ENCODE peak calls at places on chromosomes 7 and 10, in four cellular contexts. M is pancreas, S is psoas muscle, T is Calu3. G is an unnamed sample.

GRCh38 chr7:133253522-133253882 is 624 bp downstream of the EXOC4 start:
- DNase-seq in S (no peak), T (peak), M (no peak), G (no peak)

GRCh38 chr7:4774804-4775280 is 581 bp upstream of the AP5Z1 start:
- DNase-seq in S (no peak), T (peak), M (peak), G (no peak)

GRCh38 chr10:125792342-125793063 is 16.9 kb upstream of the MMP21 start:
- DNase-seq in M (no peak), T (no peak), S (no peak), G (peak)

GRCh38 chr7:16563281-16564022 is 36.8 kb downstream of the LRRC72 start:
- DNase-seq in M (no peak), S (no peak), T (no peak), G (no peak)

GRCh38 chr10:29039659-29040309 is 249.1 kb upstream of the LYZL1 start:
- DNase-seq in T (no peak), M (no peak), S (no peak), G (no peak)

GRCh38 chr7:151379534-151380198 is 30.2 kb downstream of the WDR86 start:
- DNase-seq in M (no peak), S (no peak), T (no peak), G (no peak)

GRCh38 chr7:105641236-105641810 is 60.0 kb upstream of the EFCAB10 start:
- DNase-seq in T (no peak), S (no peak), M (no peak), G (no peak)

GRCh38 chr10:60312818-60313588 is 76.7 kb downstream of the ANK3 start:
- DNase-seq in S (no peak), M (no peak), T (no peak), G (no peak)

GRCh38 chr7:28392289-28392688 is 20.0 kb upstream of the CREB5 start:
- DNase-seq in S (no peak), M (no peak), T (no peak), G (no peak)

GRCh38 chr7:30321992-30322637 is 37.7 kb downstream of the ZNRF2 start:
- DNase-seq in M (no peak), T (no peak), S (no peak), G (no peak)

GRCh38 chr10:44774676-44775401 is 136.3 kb upstream of the TMEM72 start:
- DNase-seq in T (no peak), M (no peak), S (no peak), G (no peak)

GRCh38 chr7:155263522-155264197 is 34.0 kb upstream of the INSIG1 start:
- DNase-seq in S (no peak), M (no peak), T (no peak), G (no peak)

GRCh38 chr7:82740246-82740848 is 296.8 kb upstream of the CACNA2D1 start:
- DNase-seq in M (peak), T (peak), S (no peak), G (no peak)

GRCh38 chr7:110065112-110065511 is 1025.8 kb upstream of the LRRN3 start:
- DNase-seq in M (no peak), T (no peak), S (no peak), G (no peak)

GRCh38 chr10:65559369-65559768 is 1366.5 kb upstream of the LRRTM3 start:
- DNase-seq in M (no peak), S (no peak), T (no peak), G (no peak)

GRCh38 chr10:63003816-63004453 is 129.2 kb upstream of the NRBF2 start:
- DNase-seq in S (no peak), M (no peak), T (no peak), G (no peak)

GRCh38 chr10:19816420-19817250 is at the start of gene PLXDC2:
- DNase-seq in S (peak), M (peak), T (no peak), G (peak)

GRCh38 chr10:129694633-129695356 is 227.8 kb downstream of the MGMT start:
- DNase-seq in M (no peak), S (peak), T (no peak), G (no peak)

GRCh38 chr7:101941481-101942383 is 124.3 kb downstream of the CUX1 start:
- DNase-seq in M (no peak), S (no peak), T (peak), G (no peak)

GRCh38 chr7:127961787-127962463 is 69.3 kb downstream of the LRRC4 start:
- DNase-seq in S (no peak), T (no peak), M (no peak), G (no peak)

GRCh38 chr7:137930616-137931015 is 71.3 kb downstream of the CREB3L2 start:
- DNase-seq in T (no peak), S (no peak), M (no peak), G (no peak)

GRCh38 chr7:140475747-140476333 is 3.5 kb downstream of the MKRN1 start:
- DNase-seq in M (no peak), T (peak), S (no peak), G (no peak)

GRCh38 chr10:4766449-4766848 is 59.6 kb upstream of the AKR1E2 start:
- DNase-seq in S (no peak), M (no peak), T (no peak), G (no peak)

GRCh38 chr7:144256112-144256511 is 8.5 kb downstream of the OR2A7 start:
- DNase-seq in T (peak), S (no peak), M (no peak), G (peak)

GRCh38 chr10:70186090-70186489 is 15.8 kb upstream of the SAR1A start:
- DNase-seq in M (no peak), S (no peak), T (no peak), G (no peak)

GRCh38 chr7:101235050-101235449 is 2.6 kb downstream of the CLDN15 start:
- DNase-seq in S (no peak), T (no peak), M (no peak), G (no peak)

GRCh38 chr10:89975716-89976243 is 274.4 kb downstream of the KIF20B start:
- DNase-seq in T (no peak), M (no peak), S (no peak), G (no peak)

GRCh38 chr7:118080947-118081346 is 103.0 kb upstream of the LSM8 start:
- DNase-seq in S (no peak), M (no peak), T (peak), G (no peak)

GRCh38 chr7:40551685-40552576 is 417.1 kb downstream of the SUGCT start:
- DNase-seq in M (no peak), S (no peak), T (no peak), G (no peak)

GRCh38 chr7:97004931-97005763 is at the start of gene DLX6:
- DNase-seq in M (no peak), T (peak), S (no peak), G (no peak)

GRCh38 chr10:132945894-132946255 is 3.5 kb upstream of the CFAP46 start:
- DNase-seq in T (no peak), S (no peak), M (no peak), G (no peak)

GRCh38 chr7:33904680-33905388 is 505 bp upstream of the BMPER start:
- DNase-seq in S (peak), T (peak), M (peak), G (peak)
- TF ChIP-seq CTCF in S (no peak), T (no peak), M (no peak), G (no peak)

DNA sequence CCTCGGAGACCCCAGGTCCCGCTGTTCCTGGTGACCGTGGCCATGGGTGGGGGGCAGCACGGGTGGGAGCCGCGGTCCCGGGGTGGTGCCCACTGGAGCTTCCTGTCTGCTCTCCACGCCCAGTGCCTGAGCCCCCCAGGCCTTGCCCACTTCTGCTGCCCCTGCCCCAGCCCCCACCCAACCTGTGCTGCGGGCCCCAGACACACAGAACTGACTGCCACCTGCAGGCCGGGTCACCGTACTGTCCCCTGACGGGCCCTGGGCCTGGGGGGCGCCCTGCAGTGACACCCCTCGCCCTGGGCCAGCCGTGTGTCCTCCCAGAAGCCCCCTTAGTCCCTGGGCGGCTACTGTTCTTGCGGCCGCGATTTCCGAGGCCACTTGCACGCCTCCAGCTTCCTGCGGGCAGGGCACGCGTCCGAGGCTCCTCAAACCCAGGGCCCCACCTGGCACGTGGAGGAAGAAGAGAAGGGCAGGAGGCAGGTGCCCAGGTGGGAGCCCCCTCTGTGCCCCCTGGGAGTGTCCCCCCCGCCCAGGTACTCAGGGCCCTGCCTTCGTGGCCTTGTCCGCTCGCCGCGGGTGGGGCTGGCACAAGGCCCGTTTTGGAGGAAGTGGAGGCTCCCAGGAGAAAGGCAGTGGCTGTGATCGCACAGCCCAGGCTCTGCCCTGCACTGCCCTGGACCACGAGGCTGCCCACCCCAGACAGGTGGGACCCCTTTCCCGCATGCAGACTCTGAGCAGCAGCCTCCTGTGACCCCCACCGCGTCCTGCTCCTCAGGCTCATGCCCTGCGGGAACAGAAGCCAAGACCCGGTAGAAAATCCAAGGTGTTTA is 10.4 kb downstream of the TMEM184A start:
- DNase-seq in S (peak), M (peak), T (no peak), G (no peak)
- TF ChIP-seq CTCF in S (no peak), M (no peak), T (peak), G (no peak)

GRCh38 chr10:35640951-35641429 is 1.1 kb downstream of the FZD8 start:
- DNase-seq in M (peak), T (peak), S (peak), G (no peak)
- TF ChIP-seq CTCF in M (no peak), T (no peak), S (no peak), G (no peak)

GRCh38 chr10:15792777-15793176 is 67.5 kb downstream of the MINDY3 start:
- DNase-seq in S (no peak), T (no peak), M (no peak), G (no peak)
- TF ChIP-seq CTCF in S (no peak), T (no peak), M (no peak), G (no peak)

GRCh38 chr10:113820507-113820906 is 33.4 kb downstream of the DCLRE1A start:
- DNase-seq in M (no peak), T (no peak), S (no peak), G (no peak)
- TF ChIP-seq CTCF in M (no peak), T (no peak), S (no peak), G (no peak)

G was measured in coronary artery.